ENCODE peak calls at places on chromosomes 11 and 22, in six cellular contexts. One of them, this sample, is unnamed.

GRCh38 chr11:2488004-2488403 is 43.2 kb downstream of the KCNQ1 start:
- DNase-seq in GM13976: no peak
- DNase-seq in BE2C: no peak
- DNase-seq in fibroblast of the aortic adventitia: no peak
- DNase-seq in neural crest cell: no peak
- DNase-seq in fibroblast of lung: peak; percentile 5
- DNase-seq in this sample: no peak

GRCh38 chr11:121048464-121049233 is 24.7 kb downstream of the TBCEL start:
- DNase-seq in fibroblast of the aortic adventitia: no peak
- DNase-seq in neural crest cell: no peak
- DNase-seq in BE2C: no peak
- DNase-seq in fibroblast of lung: no peak
- DNase-seq in GM13976: no peak
- DNase-seq in this sample: no peak

GRCh38 chr11:69003301-69003865 is 9.7 kb downstream of the MRGPRF start:
- DNase-seq in fibroblast of the aortic adventitia: no peak
- DNase-seq in fibroblast of lung: no peak
- DNase-seq in neural crest cell: no peak
- DNase-seq in BE2C: no peak
- DNase-seq in GM13976: no peak
- DNase-seq in this sample: no peak

GRCh38 chr11:102391549-102392237 is 44.7 kb downstream of the BIRC2 start:
- DNase-seq in fibroblast of lung: no peak
- DNase-seq in BE2C: no peak
- DNase-seq in neural crest cell: no peak
- DNase-seq in GM13976: no peak
- DNase-seq in fibroblast of the aortic adventitia: no peak
- DNase-seq in this sample: no peak

GRCh38 chr11:67400942-67401494 is 640 bp downstream of the PPP1CA start:
- DNase-seq in fibroblast of the aortic adventitia: peak; percentile 13
- DNase-seq in neural crest cell: no peak
- DNase-seq in GM13976: no peak
- DNase-seq in fibroblast of lung: no peak
- DNase-seq in BE2C: no peak
- DNase-seq in this sample: no peak

GRCh38 chr11:121451982-121452608 is at the start of gene SORL1:
- DNase-seq in fibroblast of the aortic adventitia: peak; percentile 22
- DNase-seq in fibroblast of lung: peak; percentile 56
- DNase-seq in neural crest cell: peak; percentile 70
- DNase-seq in GM13976: peak; percentile 85
- DNase-seq in BE2C: peak; percentile 88
- DNase-seq in this sample: no peak

GRCh38 chr11:89487016-89487415 is 4.2 kb downstream of the NOX4 start:
- DNase-seq in neural crest cell: no peak
- DNase-seq in fibroblast of lung: no peak
- DNase-seq in GM13976: no peak
- DNase-seq in fibroblast of the aortic adventitia: peak; percentile 16
- DNase-seq in BE2C: no peak
- DNase-seq in this sample: no peak

GRCh38 chr11:86592047-86592564 is 80.3 kb downstream of the ME3 start:
- DNase-seq in BE2C: no peak
- DNase-seq in fibroblast of the aortic adventitia: peak; percentile 28
- DNase-seq in fibroblast of lung: peak; percentile 25
- DNase-seq in neural crest cell: no peak
- DNase-seq in GM13976: no peak
- DNase-seq in this sample: no peak

GRCh38 chr22:27686534-27686933 is 115.0 kb downstream of the MN1 start:
- DNase-seq in fibroblast of lung: peak; percentile 77
- DNase-seq in neural crest cell: no peak
- DNase-seq in GM13976: no peak
- DNase-seq in BE2C: peak; percentile 40
- DNase-seq in fibroblast of the aortic adventitia: peak; percentile 95
- DNase-seq in this sample: peak; percentile 5

GRCh38 chr11:99865951-99866350 is 821.1 kb upstream of the ARHGAP42 start:
- DNase-seq in fibroblast of lung: no peak
- DNase-seq in neural crest cell: no peak
- DNase-seq in fibroblast of the aortic adventitia: no peak
- DNase-seq in BE2C: no peak
- DNase-seq in GM13976: no peak
- DNase-seq in this sample: no peak

GRCh38 chr11:46272816-46273427 is 4.5 kb upstream of the CREB3L1 start:
- DNase-seq in GM13976: no peak
- DNase-seq in neural crest cell: no peak
- DNase-seq in fibroblast of the aortic adventitia: peak; percentile 84
- DNase-seq in fibroblast of lung: peak; percentile 76
- DNase-seq in BE2C: no peak
- DNase-seq in this sample: no peak

GRCh38 chr11:97332271-97332670 is 942.5 kb downstream of the JRKL start:
- DNase-seq in GM13976: no peak
- DNase-seq in neural crest cell: no peak
- DNase-seq in fibroblast of lung: no peak
- DNase-seq in fibroblast of the aortic adventitia: no peak
- DNase-seq in BE2C: no peak
- DNase-seq in this sample: no peak

GRCh38 chr22:30474121-30474520 is 2.3 kb upstream of the SEC14L3 start:
- DNase-seq in fibroblast of lung: no peak
- DNase-seq in BE2C: no peak
- DNase-seq in GM13976: no peak
- DNase-seq in fibroblast of the aortic adventitia: no peak
- DNase-seq in neural crest cell: no peak
- DNase-seq in this sample: no peak

GRCh38 chr11:70140859-70141489 is 62.1 kb upstream of the FADD start:
- DNase-seq in fibroblast of the aortic adventitia: no peak
- DNase-seq in GM13976: no peak
- DNase-seq in fibroblast of lung: no peak
- DNase-seq in neural crest cell: no peak
- DNase-seq in BE2C: no peak
- DNase-seq in this sample: no peak

GRCh38 chr11:86515297-86516094 is 140.8 kb downstream of the CCDC81 start:
- DNase-seq in fibroblast of lung: peak; percentile 74
- DNase-seq in fibroblast of the aortic adventitia: peak; percentile 71
- DNase-seq in BE2C: no peak
- DNase-seq in GM13976: no peak
- DNase-seq in neural crest cell: no peak
- DNase-seq in this sample: peak; percentile 57

GRCh38 chr11:118238947-118239346 is 13.2 kb downstream of the MPZL3 start:
- DNase-seq in BE2C: no peak
- DNase-seq in GM13976: no peak
- DNase-seq in fibroblast of lung: no peak
- DNase-seq in fibroblast of the aortic adventitia: no peak
- DNase-seq in neural crest cell: no peak
- DNase-seq in this sample: no peak

GRCh38 chr11:41985799-41986198 is 526.3 kb upstream of the LRRC4C start:
- DNase-seq in GM13976: no peak
- DNase-seq in fibroblast of lung: no peak
- DNase-seq in fibroblast of the aortic adventitia: no peak
- DNase-seq in neural crest cell: no peak
- DNase-seq in BE2C: no peak
- DNase-seq in this sample: no peak

GRCh38 chr11:41984023-41984422 is 524.6 kb upstream of the LRRC4C start:
- DNase-seq in fibroblast of lung: no peak
- DNase-seq in BE2C: no peak
- DNase-seq in GM13976: no peak
- DNase-seq in neural crest cell: no peak
- DNase-seq in fibroblast of the aortic adventitia: no peak
- DNase-seq in this sample: no peak

GRCh38 chr11:41978951-41979350 is 519.5 kb upstream of the LRRC4C start:
- DNase-seq in GM13976: no peak
- DNase-seq in fibroblast of lung: no peak
- DNase-seq in BE2C: no peak
- DNase-seq in fibroblast of the aortic adventitia: no peak
- DNase-seq in neural crest cell: no peak
- DNase-seq in this sample: no peak

GRCh38 chr11:41983458-41983857 is 524.0 kb upstream of the LRRC4C start:
- DNase-seq in GM13976: no peak
- DNase-seq in neural crest cell: no peak
- DNase-seq in fibroblast of the aortic adventitia: no peak
- DNase-seq in BE2C: no peak
- DNase-seq in fibroblast of lung: no peak
- DNase-seq in this sample: no peak

GRCh38 chr11:41982975-41983374 is 523.5 kb upstream of the LRRC4C start:
- DNase-seq in BE2C: no peak
- DNase-seq in fibroblast of the aortic adventitia: no peak
- DNase-seq in neural crest cell: no peak
- DNase-seq in fibroblast of lung: no peak
- DNase-seq in GM13976: no peak
- DNase-seq in this sample: no peak
- TF ChIP-seq CTCF in BE2C: no peak
- TF ChIP-seq CTCF in fibroblast of the aortic adventitia: no peak
- TF ChIP-seq CTCF in neural crest cell: no peak
- TF ChIP-seq CTCF in fibroblast of lung: no peak
- TF ChIP-seq CTCF in GM13976: no peak
- TF ChIP-seq CTCF in this sample: no peak

DNA sequence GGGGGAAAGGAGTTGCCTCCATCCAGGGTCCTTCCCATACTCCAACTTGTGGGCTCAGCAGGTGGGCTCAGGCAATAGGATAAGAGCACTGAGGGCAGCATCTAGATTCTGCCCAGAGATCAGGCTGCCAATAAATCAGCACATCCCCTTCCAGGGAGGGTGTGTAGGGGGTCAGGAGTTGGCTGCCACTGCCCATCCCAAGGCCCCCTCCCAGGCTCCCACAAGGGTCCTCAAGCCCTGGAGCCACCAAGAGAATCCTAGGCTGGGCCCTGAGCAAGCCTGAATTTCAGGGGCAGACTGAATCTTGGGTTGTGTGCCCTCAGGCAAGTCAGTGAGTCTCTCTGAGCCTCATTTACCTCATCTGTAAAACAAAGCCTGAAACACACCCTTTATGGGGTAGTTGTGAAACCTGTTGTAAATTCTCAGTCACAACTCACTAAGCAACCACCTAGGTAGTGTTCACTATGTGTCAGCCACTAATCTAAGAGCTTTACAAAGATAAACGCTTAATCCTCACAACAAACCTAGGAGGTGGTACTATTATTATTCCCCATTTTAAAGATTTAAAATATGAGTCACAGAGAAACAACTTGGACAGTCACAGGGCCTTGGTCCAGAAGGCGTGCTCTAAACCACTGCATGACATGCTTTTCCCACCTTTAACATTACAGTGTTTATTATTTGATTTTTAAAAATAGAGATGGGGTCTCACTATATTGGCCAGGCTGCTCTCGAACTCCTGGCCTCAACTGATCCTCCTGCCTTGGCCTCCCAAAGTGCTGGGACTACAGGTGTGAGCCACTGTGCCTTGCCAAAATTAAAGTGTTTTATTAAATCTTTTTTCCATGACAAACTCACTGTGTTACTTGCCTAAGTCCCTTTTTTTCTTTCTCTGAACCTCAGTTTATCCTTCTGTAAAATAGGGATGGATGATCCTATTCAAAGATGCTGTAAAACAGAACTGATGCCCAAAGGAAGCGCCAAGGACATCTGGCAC is 36.2 kb downstream of the LMO1 start:
- DNase-seq in fibroblast of lung: no peak
- DNase-seq in neural crest cell: no peak
- DNase-seq in fibroblast of the aortic adventitia: no peak
- DNase-seq in GM13976: no peak
- DNase-seq in BE2C: no peak
- DNase-seq in this sample: no peak
- TF ChIP-seq CTCF in fibroblast of lung: no peak
- TF ChIP-seq CTCF in neural crest cell: no peak
- TF ChIP-seq CTCF in fibroblast of the aortic adventitia: no peak
- TF ChIP-seq CTCF in GM13976: no peak
- TF ChIP-seq CTCF in BE2C: no peak
- TF ChIP-seq CTCF in this sample: no peak

GRCh38 chr11:34359548-34359891 is 1.7 kb upstream of the ABTB2 start:
- DNase-seq in BE2C: no peak
- DNase-seq in neural crest cell: no peak
- DNase-seq in fibroblast of the aortic adventitia: no peak
- DNase-seq in GM13976: peak; percentile 41
- DNase-seq in fibroblast of lung: no peak
- DNase-seq in this sample: no peak
- TF ChIP-seq CTCF in BE2C: no peak
- TF ChIP-seq CTCF in neural crest cell: peak; percentile 47
- TF ChIP-seq CTCF in fibroblast of the aortic adventitia: no peak
- TF ChIP-seq CTCF in GM13976: no peak
- TF ChIP-seq CTCF in fibroblast of lung: no peak
- TF ChIP-seq CTCF in this sample: no peak

GRCh38 chr11:124920870-124921609 is 2.0 kb downstream of the HEPN1 start:
- DNase-seq in BE2C: peak; percentile 76
- DNase-seq in GM13976: peak; percentile 77
- DNase-seq in fibroblast of the aortic adventitia: peak; percentile 31
- DNase-seq in neural crest cell: peak; percentile 85
- DNase-seq in fibroblast of lung: peak; percentile 74
- DNase-seq in this sample: no peak
- TF ChIP-seq CTCF in BE2C: no peak
- TF ChIP-seq CTCF in GM13976: no peak
- TF ChIP-seq CTCF in fibroblast of the aortic adventitia: no peak
- TF ChIP-seq CTCF in neural crest cell: no peak
- TF ChIP-seq CTCF in fibroblast of lung: no peak
- TF ChIP-seq CTCF in this sample: no peak

DNA sequence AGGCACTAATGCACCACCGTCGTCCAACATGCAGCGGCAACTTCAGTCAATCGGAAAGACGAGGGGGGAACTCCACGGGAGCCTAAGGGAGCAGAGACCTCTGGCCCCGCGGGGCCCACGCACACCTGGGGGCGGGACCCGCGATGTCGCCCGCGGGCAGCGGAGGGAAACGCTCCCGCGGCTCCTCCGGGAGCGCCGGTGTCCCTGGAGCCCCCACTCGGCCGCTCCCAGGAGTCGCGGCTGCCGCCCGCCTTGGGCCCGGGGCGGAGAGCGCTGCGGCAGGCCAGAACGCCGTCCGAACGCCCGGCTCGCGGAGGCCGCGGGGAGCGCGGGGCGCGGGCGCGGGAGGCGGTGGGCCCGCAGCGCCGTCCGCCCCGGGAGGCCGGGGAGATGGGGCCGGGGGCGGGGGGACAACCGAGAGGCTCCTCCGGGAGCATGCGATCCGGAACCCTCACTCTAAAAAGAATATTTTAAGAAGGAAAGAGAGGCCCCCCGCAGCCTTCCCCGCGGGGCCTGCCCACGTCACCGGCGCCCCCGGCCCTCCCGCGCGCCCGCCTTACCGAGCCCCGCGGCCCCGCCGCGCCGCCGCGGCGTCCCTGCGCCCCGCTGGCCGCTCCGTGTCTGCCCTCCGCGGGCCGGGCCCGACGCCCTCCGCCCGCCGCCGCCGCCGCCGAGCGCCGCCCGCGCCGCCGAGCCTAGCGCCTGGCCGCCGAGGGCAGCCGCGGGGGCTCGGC is 86.6 kb upstream of the ARHGAP32 start:
- DNase-seq in BE2C: peak; percentile 18
- DNase-seq in fibroblast of lung: no peak
- DNase-seq in fibroblast of the aortic adventitia: no peak
- DNase-seq in neural crest cell: peak; percentile 21
- DNase-seq in GM13976: peak; percentile 34
- DNase-seq in this sample: no peak
- TF ChIP-seq CTCF in BE2C: no peak
- TF ChIP-seq CTCF in fibroblast of lung: no peak
- TF ChIP-seq CTCF in fibroblast of the aortic adventitia: no peak
- TF ChIP-seq CTCF in neural crest cell: no peak
- TF ChIP-seq CTCF in GM13976: no peak
- TF ChIP-seq CTCF in this sample: no peak